ENCODE peak calls at places on chromosome 18, in ten cellular contexts. X is H1, E is prostate gland, B is spleen, L is body of pancreas, J is heart left ventricle, M is HCT116, H is testis, W is tibial nerve, P is HepG2. A is an unnamed sample.

GRCh38 chr18:56910967-56911366 is 235.9 kb upstream of the BOD1L2 start:
- DNase-seq in H (no peak), W (no peak), X (no peak), E (no peak), B (no peak), M (no peak), J (no peak), L (no peak), P (no peak), A (no peak)

GRCh38 chr18:59180150-59180845 is 39.7 kb upstream of the GRP start:
- DNase-seq in E (peak), X (no peak), M (no peak), P (no peak), L (no peak), W (no peak), B (no peak), J (no peak), H (no peak), A (no peak)

GRCh38 chr18:23131693-23132319 is 3.5 kb upstream of the CABLES1 start:
- DNase-seq in H (peak), X (no peak), E (peak), P (peak), M (peak), B (no peak), W (no peak), L (peak), J (peak), A (peak)

GRCh38 chr18:494602-494983 is 5.9 kb downstream of the COLEC12 start:
- DNase-seq in X (no peak), L (no peak), P (no peak), H (no peak), B (no peak), M (no peak), W (no peak), E (no peak), J (no peak), A (no peak)

GRCh38 chr18:48806551-48807261 is 144.1 kb downstream of the SMAD7 start:
- DNase-seq in L (peak), X (no peak), J (no peak), E (no peak), B (peak), M (peak), W (no peak), H (peak), P (no peak), A (peak)

GRCh38 chr18:65753520-65753919 is 2.7 kb downstream of the CDH7 start:
- DNase-seq in W (no peak), P (peak), E (peak), J (no peak), X (no peak), M (no peak), L (no peak), H (peak), B (no peak), A (no peak)

GRCh38 chr18:36814994-36815393 is 13.8 kb downstream of the TPGS2 start:
- DNase-seq in L (no peak), H (no peak), P (no peak), W (no peak), X (no peak), J (no peak), E (no peak), B (no peak), M (no peak), A (no peak)

GRCh38 chr18:61992285-61992684 is 99.5 kb upstream of the RNF152 start:
- DNase-seq in J (no peak), W (no peak), E (no peak), P (peak), H (no peak), X (no peak), M (peak), L (no peak), B (no peak), A (no peak)

GRCh38 chr18:32920796-32921787 is 148.3 kb upstream of the KLHL14 start:
- DNase-seq in J (no peak), L (no peak), X (no peak), P (peak), B (no peak), M (no peak), W (no peak), H (no peak), E (no peak), A (no peak)

GRCh38 chr18:36460324-36460850 is 162.9 kb downstream of the FHOD3 start:
- DNase-seq in H (no peak), L (no peak), J (no peak), W (no peak), P (no peak), X (no peak), B (no peak), E (no peak), M (no peak), A (no peak)

GRCh38 chr18:48983793-48984437 is 33.1 kb upstream of the SMAD7 start:
- DNase-seq in E (no peak), L (no peak), B (no peak), W (no peak), H (no peak), X (no peak), M (no peak), P (peak), J (no peak), A (no peak)

GRCh38 chr18:987325-988186 is 82.9 kb downstream of the ADCYAP1 start:
- DNase-seq in H (no peak), B (no peak), E (no peak), X (no peak), W (no peak), J (no peak), P (no peak), L (no peak), M (no peak), A (no peak)

GRCh38 chr18:78662879-78663278 is 316.7 kb upstream of the SALL3 start:
- DNase-seq in W (no peak), J (no peak), X (no peak), M (no peak), P (no peak), E (no peak), H (no peak), L (no peak), B (no peak), A (no peak)

GRCh38 chr18:23689616-23690504 is 607 bp downstream of the LAMA3 start:
- DNase-seq in X (no peak), J (peak), L (peak), B (peak), H (peak), W (no peak), E (no peak), P (no peak), M (no peak), A (peak)

GRCh38 chr18:7950380-7951143 is 383.4 kb downstream of the PTPRM start:
- DNase-seq in J (no peak), P (peak), H (no peak), M (peak), L (no peak), W (no peak), E (no peak), B (no peak), X (no peak), A (peak)

GRCh38 chr18:13998571-13998970 is 83.2 kb upstream of the MC2R start:
- DNase-seq in E (no peak), H (no peak), M (no peak), B (no peak), L (no peak), J (no peak), P (no peak), X (no peak), W (no peak), A (no peak)

GRCh38 chr18:53698907-53699306 is 525.6 kb downstream of the MBD2 start:
- DNase-seq in W (no peak), J (peak), L (no peak), H (peak), B (no peak), X (no peak), E (no peak), M (no peak), P (peak), A (no peak)

GRCh38 chr18:68438983-68439382 is 275.9 kb downstream of the TMX3 start:
- DNase-seq in M (no peak), L (no peak), W (no peak), E (no peak), B (no peak), J (no peak), H (no peak), P (no peak), X (no peak), A (no peak)

GRCh38 chr18:74496508-74497307 is 545 bp downstream of the CNDP2 start:
- DNase-seq in W (no peak), L (peak), M (peak), E (peak), H (peak), J (peak), B (no peak), X (no peak), P (peak), A (peak)

GRCh38 chr18:27771571-27771970 is 405.4 kb downstream of the CDH2 start:
- DNase-seq in L (no peak), J (no peak), W (no peak), B (no peak), H (no peak), M (no peak), X (no peak), P (no peak), E (no peak), A (no peak)

DNA sequence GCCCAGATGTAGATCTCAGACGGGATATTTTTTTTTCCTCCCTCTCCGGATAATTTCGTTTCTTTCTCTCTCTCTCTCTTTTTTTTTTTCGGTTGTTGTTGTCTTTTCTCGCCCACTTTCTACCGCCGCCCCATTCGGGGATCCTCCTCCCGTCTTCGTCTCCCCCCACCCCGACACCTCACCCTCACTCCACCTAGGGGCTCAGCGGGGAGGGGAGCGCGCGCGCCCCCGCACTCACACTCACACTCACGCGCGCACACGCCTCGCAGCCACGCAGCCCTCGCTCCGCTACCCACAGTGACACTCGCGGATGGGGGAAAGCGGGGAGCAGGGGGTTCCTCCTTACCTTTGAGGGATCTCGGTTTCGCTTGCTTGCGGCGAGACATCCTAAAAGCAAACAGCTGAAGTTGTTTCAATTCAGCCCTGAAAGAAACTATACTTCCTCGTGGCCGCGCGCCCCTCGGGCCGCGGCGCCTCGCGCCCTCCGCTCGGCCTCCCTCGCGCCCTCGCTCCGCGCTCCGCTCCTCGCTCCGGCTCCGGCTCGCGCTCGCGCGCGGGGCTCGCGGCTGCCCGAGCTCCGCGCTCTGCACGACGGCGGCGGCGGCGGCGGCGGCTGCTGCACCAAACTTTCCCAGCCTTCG is 1.3 kb downstream of the ZNF521 start:
- DNase-seq in W (peak), M (no peak), J (peak), B (peak), X (no peak), L (no peak), P (no peak), E (no peak), H (peak), A (peak)
- TF ChIP-seq CTCF in W (no peak), M (no peak), J (no peak), B (no peak), X (no peak), L (no peak), P (no peak), E (no peak), H (no peak), A (no peak)

GRCh38 chr18:50374753-50375391 is at the start of gene SKA1:
- DNase-seq in L (peak), B (peak), M (peak), P (peak), W (peak), E (peak), X (peak), H (peak), J (peak), A (peak)
- TF ChIP-seq POLR2A in L (peak), B (no peak), M (peak), P (peak), W (peak), E (peak), X (peak), H (no peak), J (peak), A (peak)

GRCh38 chr18:3383381-3383915 is 66.5 kb upstream of the TGIF1 start:
- DNase-seq in L (no peak), X (no peak), H (no peak), M (no peak), E (no peak), B (no peak), P (no peak), J (no peak), W (no peak), A (no peak)

GRCh38 chr18:3379685-3380084 is 70.3 kb upstream of the TGIF1 start:
- DNase-seq in B (no peak), H (no peak), E (no peak), J (no peak), W (no peak), X (no peak), P (no peak), L (no peak), M (no peak), A (no peak)

GRCh38 chr18:3384664-3385189 is 65.2 kb upstream of the TGIF1 start:
- DNase-seq in P (peak), L (no peak), W (no peak), H (no peak), B (no peak), M (no peak), J (no peak), E (no peak), X (no peak), A (no peak)

DNA sequence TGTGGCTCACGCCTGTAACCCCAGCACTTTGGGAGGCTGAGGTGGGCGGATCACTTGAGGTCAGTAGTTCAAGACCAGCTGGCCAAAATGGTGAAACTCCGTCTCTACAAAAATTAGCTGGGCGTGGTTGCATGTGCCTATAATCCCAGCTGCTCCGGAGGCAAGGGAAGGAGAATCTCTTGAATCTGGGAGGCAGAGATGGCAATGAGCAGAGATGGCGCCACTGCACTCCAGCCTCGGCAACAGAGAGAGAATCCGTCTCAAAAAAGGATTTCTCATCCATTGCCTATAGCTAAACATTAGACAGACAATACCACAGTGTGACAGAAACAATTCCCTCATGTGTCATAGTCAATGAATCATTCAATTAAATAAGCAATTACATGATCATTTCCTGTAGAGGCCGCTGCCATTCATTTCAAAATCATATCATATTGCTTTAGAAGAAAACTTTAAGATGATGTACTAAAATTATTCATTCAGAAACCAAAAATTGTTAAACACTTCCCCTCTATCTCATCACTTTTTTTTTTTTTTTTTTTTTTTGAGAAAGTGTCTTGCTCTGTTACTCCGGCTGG is 69.5 kb upstream of the TGIF1 start:
- DNase-seq in L (no peak), P (no peak), W (no peak), J (no peak), M (peak), B (no peak), E (no peak), X (no peak), H (no peak), A (no peak)
- TF ChIP-seq CTCF in L (no peak), P (no peak), W (no peak), J (no peak), M (peak), B (no peak), E (no peak), X (no peak), H (no peak), A (peak)

DNA sequence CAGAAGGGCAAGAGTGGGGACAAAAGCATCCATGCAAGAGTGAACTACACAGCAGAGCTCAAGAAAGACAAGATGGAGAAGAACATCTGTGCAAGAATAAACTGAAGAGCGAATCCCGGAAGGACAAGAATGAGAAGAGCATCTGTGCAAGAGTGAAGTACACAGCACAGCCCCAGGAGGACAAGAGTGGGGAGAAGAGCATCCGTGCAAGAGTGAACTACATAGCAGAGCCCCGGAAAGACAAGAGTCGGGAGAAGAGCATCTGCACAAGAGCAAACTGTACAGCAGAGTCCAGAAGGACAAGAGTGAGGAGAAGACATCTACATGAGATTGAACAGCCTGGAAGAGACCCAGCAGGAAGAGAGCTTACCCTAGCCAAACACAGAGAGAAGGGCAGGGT is 284.6 kb downstream of the PIEZO2 start:
- DNase-seq in X (no peak), H (no peak), E (no peak), M (no peak), W (no peak), P (no peak), J (no peak), B (no peak), L (no peak), A (no peak)
- TF ChIP-seq POLR2A in X (no peak), H (no peak), E (no peak), M (no peak), W (no peak), P (no peak), J (no peak), B (no peak), L (no peak), A (no peak)

GRCh38 chr18:80040515-80040914 is 6.3 kb downstream of the RBFA start:
- DNase-seq in H (no peak), P (no peak), E (no peak), B (no peak), W (no peak), X (no peak), J (no peak), L (no peak), M (no peak), A (no peak)
- TF ChIP-seq CTCF in H (no peak), P (no peak), E (no peak), B (no peak), W (no peak), X (no peak), J (no peak), L (no peak), M (no peak), A (no peak)

GRCh38 chr18:58103339-58103930 is 59.4 kb downstream of the NEDD4L start:
- DNase-seq in H (no peak), X (no peak), J (no peak), E (no peak), M (no peak), L (no peak), P (no peak), W (no peak), B (no peak), A (no peak)

GRCh38 chr18:58102020-58102419 is 58.0 kb downstream of the NEDD4L start:
- DNase-seq in E (no peak), M (no peak), L (no peak), H (no peak), J (no peak), B (no peak), W (no peak), X (no peak), P (no peak), A (no peak)

GRCh38 chr18:58101291-58101706 is 57.3 kb downstream of the NEDD4L start:
- DNase-seq in H (no peak), W (no peak), X (no peak), P (no peak), L (no peak), M (no peak), E (no peak), J (no peak), B (no peak), A (no peak)

GRCh38 chr18:58104071-58104470 is 60.0 kb downstream of the NEDD4L start:
- DNase-seq in M (no peak), W (no peak), E (no peak), L (no peak), J (no peak), P (no peak), H (no peak), X (no peak), B (no peak), A (no peak)

GRCh38 chr18:58102875-58103274 is 58.8 kb downstream of the NEDD4L start:
- DNase-seq in P (peak), B (no peak), H (no peak), L (no peak), E (no peak), X (no peak), M (no peak), J (no peak), W (no peak), A (no peak)
- TF ChIP-seq POLR2A in P (no peak), B (no peak), H (no peak), L (no peak), E (no peak), X (no peak), M (no peak), J (no peak), W (no peak), A (no peak)

GRCh38 chr18:12689256-12689655 is 13.3 kb downstream of the CEP76 start:
- DNase-seq in L (no peak), P (no peak), H (no peak), M (no peak), W (no peak), J (no peak), E (no peak), B (no peak), X (no peak), A (no peak)

GRCh38 chr18:12691021-12691420 is 11.5 kb downstream of the CEP76 start:
- DNase-seq in E (no peak), B (no peak), M (no peak), W (no peak), J (no peak), L (no peak), X (no peak), P (no peak), H (no peak), A (no peak)

GRCh38 chr18:12686100-12686499 is 16.4 kb downstream of the CEP76 start:
- DNase-seq in P (peak), L (no peak), X (no peak), J (no peak), E (no peak), B (no peak), M (peak), H (no peak), W (no peak), A (no peak)
- TF ChIP-seq CTCF in P (peak), L (no peak), X (no peak), J (no peak), E (no peak), B (no peak), M (peak), H (no peak), W (no peak), A (peak)

GRCh38 chr18:77230645-77231044 is 19.0 kb upstream of the GALR1 start:
- DNase-seq in J (no peak), E (no peak), L (no peak), H (no peak), P (no peak), M (no peak), W (no peak), X (no peak), B (no peak), A (no peak)
- TF ChIP-seq POLR2A in J (no peak), E (no peak), L (no peak), H (no peak), P (no peak), M (no peak), W (no peak), X (no peak), B (no peak), A (no peak)